ENCODE peak calls at places on chromosomes 7 and 10, in ten cellular contexts. T is T-cell; R is neural crest cell; M is central memory CD4-positive, alpha-beta T cell; O is posterior vena cava; Z is NCI-H2081; G is endothelial cell; X is fibroblast of pulmonary artery; B is activated gamma-delta T cell treated with anti-CD3 and anti-CD28 coated beads, Interleukin-2, amount 50 U/mL, for 16 hours; E is GM20000. P is an unnamed sample.

GRCh38 chr7:139522830-139523198 is 671 bp upstream of the CLEC2L start:
- DNase-seq in T (no peak), R (no peak), M (no peak), O (peak; percentile 57), Z (no peak), G (no peak), X (no peak), B (no peak), E (no peak), P (no peak)

GRCh38 chr7:128073671-128074070 is 42.4 kb upstream of the LRRC4 start:
- DNase-seq in T (no peak), R (no peak), M (no peak), O (no peak), Z (no peak), G (no peak), X (no peak), B (no peak), E (no peak), P (no peak)

GRCh38 chr10:93392111-93392510 is 90.0 kb downstream of the MYOF start:
- DNase-seq in T (no peak), R (no peak), M (no peak), O (no peak), Z (peak; percentile 24), G (no peak), X (no peak), B (no peak), E (no peak), P (no peak)

GRCh38 chr10:117299435-117299834 is 58.5 kb downstream of the SLC18A2 start:
- DNase-seq in T (no peak), R (no peak), M (no peak), O (no peak), Z (no peak), G (no peak), X (no peak), B (no peak), E (no peak), P (no peak)

GRCh38 chr7:14835399-14835798 is 67.2 kb downstream of the DGKB start:
- DNase-seq in T (no peak), R (no peak), M (no peak), O (no peak), Z (peak; percentile 99), G (no peak), X (no peak), B (no peak), E (no peak), P (no peak)

GRCh38 chr10:131755200-131755599 is 145.6 kb upstream of the PPP2R2D start:
- DNase-seq in T (no peak), R (no peak), M (no peak), O (no peak), Z (no peak), G (no peak), X (no peak), B (no peak), E (no peak), P (no peak)

GRCh38 chr7:141480953-141481352 is 70.3 kb upstream of the AGK start:
- DNase-seq in T (no peak), R (no peak), M (no peak), O (no peak), Z (no peak), G (no peak), X (no peak), B (no peak), E (no peak), P (no peak)

GRCh38 chr10:118020365-118020764 is 26.4 kb downstream of the RAB11FIP2 start:
- DNase-seq in T (no peak), R (no peak), M (no peak), O (no peak), Z (no peak), G (no peak), X (no peak), B (no peak), E (no peak), P (no peak)

GRCh38 chr7:105480931-105481330 is 41.1 kb downstream of the PUS7 start:
- DNase-seq in T (no peak), R (no peak), M (no peak), O (no peak), Z (no peak), G (no peak), X (no peak), B (no peak), E (no peak), P (no peak)

GRCh38 chr7:101608772-101609713 is 20.1 kb downstream of the MYL10 start:
- DNase-seq in T (no peak), R (no peak), M (no peak), O (no peak), Z (no peak), G (no peak), X (no peak), B (no peak), E (no peak), P (no peak)